ENCODE peak calls at places on chromosomes 12 and 14, in four cellular contexts. B is H9, K is thoracic aorta, F is psoas muscle. E is an unnamed sample. For H3K27me3, the result is how much of the 10 kb centered on the place peaks cover.

GRCh38 chr12:66623455-66623854 is 55.4 kb downstream of the GRIP1 start:
- DNase-seq in B (no peak), K (no peak), F (no peak), E (no peak)

GRCh38 chr12:6829532-6830220 is 1.5 kb downstream of the P3H3 start:
- DNase-seq in B (peak), K (no peak), F (no peak), E (no peak)

GRCh38 chr12:7137868-7138267 is 7.7 kb downstream of the CLSTN3 start:
- DNase-seq in B (no peak), K (no peak), F (no peak), E (no peak)

GRCh38 chr14:96345669-96346068 is 17.5 kb downstream of the ATG2B start:
- DNase-seq in B (no peak), K (no peak), F (no peak), E (no peak)

GRCh38 chr14:23047042-23047634 is 5.1 kb downstream of the PSMB11 start:
- DNase-seq in B (no peak), K (no peak), F (no peak), E (no peak)

GRCh38 chr12:3453947-3454675 is 36.9 kb upstream of the PRMT8 start:
- DNase-seq in B (peak), K (no peak), F (no peak), E (no peak)

GRCh38 chr12:61362037-61362436 is 898.2 kb upstream of the USP15 start:
- DNase-seq in B (no peak), K (no peak), F (no peak), E (no peak)

GRCh38 chr12:108833355-108833733 is 24.0 kb downstream of the SSH1 start:
- DNase-seq in B (peak), K (no peak), F (peak), E (no peak)

GRCh38 chr12:64528616-64529015 is 76.7 kb downstream of the TBK1 start:
- DNase-seq in B (no peak), K (no peak), F (no peak), E (no peak)

GRCh38 chr12:12881495-12881894 is 9.9 kb upstream of the GPRC5A start:
- DNase-seq in B (no peak), K (no peak), F (no peak), E (no peak)

GRCh38 chr14:79077096-79077495 is 906.9 kb downstream of the NRXN3 start:
- DNase-seq in B (no peak), K (no peak), F (no peak), E (no peak)

GRCh38 chr14:102481791-102482238 is 27.8 kb downstream of the ANKRD9 start:
- DNase-seq in B (no peak), K (no peak), F (no peak), E (no peak)

GRCh38 chr14:77023001-77023996 is 5.2 kb downstream of the IRF2BPL start:
- DNase-seq in B (peak), K (no peak), F (no peak), E (no peak)

GRCh38 chr14:60622210-60622919 is 26.9 kb downstream of the SIX1 start:
- DNase-seq in B (no peak), K (no peak), F (no peak), E (no peak)

GRCh38 chr12:7602287-7602686 is 63.4 kb downstream of the APOBEC1 start:
- DNase-seq in B (no peak), K (no peak), F (no peak), E (no peak)

DNA sequence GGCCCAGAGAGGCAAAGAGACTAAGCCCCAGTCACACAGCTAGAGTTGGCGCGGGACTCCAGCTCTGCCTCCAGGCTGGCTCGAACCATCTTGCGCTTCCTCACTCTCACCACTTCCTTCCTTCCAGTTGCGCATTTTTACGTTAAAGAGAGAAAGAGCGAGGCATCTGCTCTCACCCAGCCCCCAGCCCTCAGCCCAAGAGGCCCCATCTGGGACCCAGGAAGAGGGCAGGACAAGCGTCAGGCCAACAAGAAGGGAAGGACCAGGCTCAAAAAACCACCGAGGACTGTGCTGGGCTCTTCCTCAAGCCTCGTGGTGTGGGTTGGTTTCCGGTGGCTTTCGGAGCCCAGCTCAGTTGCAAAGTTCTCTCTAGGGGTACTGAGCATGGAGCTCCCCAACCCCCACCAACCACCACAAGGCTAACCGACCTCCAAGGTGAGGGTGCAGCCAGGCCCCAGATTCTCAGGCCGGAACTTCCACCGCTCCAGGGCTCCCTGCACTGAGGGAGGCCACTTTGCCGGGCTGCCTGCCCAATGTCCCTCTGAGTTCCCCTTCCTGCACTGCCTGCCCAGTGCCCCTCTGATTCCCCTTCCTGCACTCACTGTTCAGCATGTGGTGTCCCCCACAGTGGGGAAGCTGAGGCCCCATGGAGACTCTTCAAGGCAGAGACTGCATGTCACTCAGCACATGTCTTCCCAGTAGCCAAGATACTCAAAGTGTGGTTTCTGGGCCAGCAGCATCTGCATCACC is 35.9 kb downstream of the TESC start:
- DNase-seq in B (peak), K (no peak), F (no peak), E (no peak)
- H3K27me3 ChIP-seq in B (under half), K (under half), F (under half), E (under half)

GRCh38 chr12:1574863-1575254 is 19.5 kb downstream of the FBXL14 start:
- DNase-seq in B (no peak), K (no peak), F (no peak), E (no peak)

GRCh38 chr12:1575287-1575798 is 19.0 kb downstream of the FBXL14 start:
- DNase-seq in B (no peak), K (no peak), F (no peak), E (no peak)

GRCh38 chr12:1573960-1574862 is 20.2 kb downstream of the FBXL14 start:
- DNase-seq in B (no peak), K (no peak), F (no peak), E (no peak)

GRCh38 chr12:1575799-1576401 is 18.5 kb downstream of the FBXL14 start:
- DNase-seq in B (no peak), K (no peak), F (no peak), E (no peak)

GRCh38 chr12:1576410-1577240 is 17.8 kb downstream of the FBXL14 start:
- DNase-seq in B (no peak), K (no peak), F (no peak), E (no peak)
- TF ChIP-seq CTCF in B (no peak), K (no peak), F (no peak), E (no peak)

GRCh38 chr12:123099556-123100192 is 51.2 kb downstream of the PITPNM2 start:
- DNase-seq in B (no peak), K (no peak), F (no peak), E (no peak)
- H3K27me3 ChIP-seq in B (under half), K (under half), F (under half), E (under half)

DNA sequence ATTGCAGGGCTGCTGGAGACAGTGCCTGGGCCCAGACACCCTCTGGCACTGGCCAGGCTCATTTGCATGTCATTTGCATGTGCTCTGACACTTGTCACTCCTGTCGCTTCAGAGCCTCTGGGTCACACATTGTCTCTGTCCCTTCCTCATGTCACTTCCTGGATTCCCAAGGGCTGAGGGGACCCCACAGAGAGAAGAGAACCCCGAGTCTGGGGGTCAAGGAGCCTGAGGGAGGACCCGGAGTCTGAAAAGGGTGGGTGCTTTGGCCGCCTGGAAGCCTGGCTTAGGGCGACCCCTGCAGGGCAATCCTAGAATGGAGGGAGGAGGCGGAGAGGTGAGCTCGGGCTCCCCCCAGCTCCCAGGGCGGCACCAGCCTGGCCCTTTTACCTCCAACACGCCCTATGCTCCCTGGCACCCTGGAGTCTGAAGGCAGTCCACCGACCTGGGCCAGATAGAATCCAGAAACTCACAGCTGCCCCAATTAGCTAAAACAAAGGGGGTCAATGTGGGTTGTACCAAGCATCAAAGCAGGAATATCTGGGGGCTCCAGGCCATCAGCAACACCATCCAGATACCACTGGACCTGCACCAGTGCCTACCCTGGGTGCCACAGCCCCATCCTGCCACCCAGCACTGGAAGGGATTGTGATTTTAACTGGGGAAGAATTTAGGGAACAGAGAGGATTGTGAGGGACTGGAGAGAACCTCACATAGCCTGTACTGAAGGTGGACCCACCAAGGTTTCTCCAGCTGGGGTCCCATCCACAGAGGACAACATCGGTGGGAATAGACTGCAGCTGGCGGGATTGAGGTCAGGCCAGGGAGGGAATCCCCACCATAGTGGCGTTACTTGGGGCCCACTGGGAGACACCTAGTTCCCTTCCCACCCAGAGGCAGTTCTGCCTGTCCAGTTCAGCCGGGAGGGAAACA is 21.8 kb upstream of the KRT78 start:
- DNase-seq in B (peak), K (no peak), F (peak), E (no peak)
- TF ChIP-seq CTCF in B (peak), K (peak), F (peak), E (peak)

GRCh38 chr14:57617510-57617909 is 123.9 kb upstream of the CCDC198 start:
- DNase-seq in B (peak), K (no peak), F (no peak), E (no peak)

GRCh38 chr14:57609313-57609712 is 115.7 kb upstream of the CCDC198 start:
- DNase-seq in B (no peak), K (no peak), F (no peak), E (no peak)

GRCh38 chr14:57610631-57611030 is 117.0 kb upstream of the CCDC198 start:
- DNase-seq in B (no peak), K (no peak), F (no peak), E (no peak)

GRCh38 chr14:57611555-57612075 is 118.0 kb upstream of the CCDC198 start:
- DNase-seq in B (no peak), K (no peak), F (no peak), E (no peak)
- H3K27me3 ChIP-seq in B (under half), K (under half), F (under half), E (under half)

GRCh38 chr14:64296561-64296960 is 2.4 kb upstream of the ESR2 start:
- DNase-seq in B (no peak), K (no peak), F (no peak), E (no peak)

GRCh38 chr14:64292197-64292596 is 2.0 kb downstream of the ESR2 start:
- DNase-seq in B (no peak), K (no peak), F (no peak), E (no peak)

GRCh38 chr14:64298773-64299172 is 4.6 kb upstream of the ESR2 start:
- DNase-seq in B (no peak), K (no peak), F (no peak), E (no peak)

GRCh38 chr14:64293976-64294671 is at the start of gene ESR2:
- DNase-seq in B (peak), K (no peak), F (peak), E (peak)

DNA sequence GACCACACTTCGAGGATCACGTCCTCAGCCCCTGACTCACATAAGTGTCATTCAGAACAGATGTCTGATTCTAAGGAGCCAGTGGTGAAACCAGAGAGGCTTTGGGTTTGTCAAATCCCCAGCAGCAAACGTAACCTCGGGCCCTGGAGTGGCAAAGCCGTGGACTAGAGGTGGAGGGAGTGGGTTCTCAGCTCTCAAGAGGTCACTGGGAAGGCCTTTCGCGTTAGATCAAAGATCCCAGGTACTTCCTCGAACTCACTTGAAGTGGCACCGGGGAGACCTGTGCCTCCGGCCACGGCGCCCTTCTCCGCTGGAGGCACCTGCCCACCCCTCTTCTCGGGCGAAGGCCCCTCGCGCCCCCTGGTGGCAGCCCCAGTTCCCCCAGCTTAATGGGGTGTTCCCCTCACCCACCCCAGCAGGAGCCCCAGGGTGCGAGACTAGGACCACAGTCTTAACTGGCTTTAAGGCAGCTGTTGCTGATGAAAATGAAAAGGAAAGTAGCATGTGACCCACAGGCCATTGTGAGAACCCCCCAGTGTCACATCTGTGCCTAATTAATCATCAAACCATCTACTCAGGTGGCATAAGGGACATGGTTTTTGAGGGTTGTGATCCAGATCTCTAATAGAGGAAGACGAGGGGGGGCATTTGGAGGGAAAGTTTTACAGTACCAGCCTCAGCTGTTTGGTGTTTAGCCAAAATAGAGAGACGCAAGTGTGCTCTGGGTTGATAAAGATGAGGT is 672 bp upstream of the ESR2 start:
- DNase-seq in B (peak), K (no peak), F (peak), E (peak)
- TF ChIP-seq CTCF in B (peak), K (peak), F (peak), E (peak)

GRCh38 chr12:112577473-112578334 is 159.0 kb downstream of the PTPN11 start:
- DNase-seq in B (peak), K (no peak), F (no peak), E (no peak)

GRCh38 chr12:112574896-112575558 is 156.3 kb downstream of the PTPN11 start:
- DNase-seq in B (no peak), K (no peak), F (no peak), E (no peak)

GRCh38 chr12:112570096-112570495 is 151.3 kb downstream of the PTPN11 start:
- DNase-seq in B (no peak), K (no peak), F (no peak), E (no peak)

GRCh38 chr12:112573151-112573550 is 154.4 kb downstream of the PTPN11 start:
- DNase-seq in B (no peak), K (no peak), F (no peak), E (no peak)

GRCh38 chr12:112575559-112576067 is 156.9 kb downstream of the PTPN11 start:
- DNase-seq in B (no peak), K (no peak), F (no peak), E (no peak)
- H3K27me3 ChIP-seq in B (under half), K (under half), F (under half), E (under half)

GRCh38 chr14:51370758-51371386 is 130.8 kb downstream of the TMX1 start:
- DNase-seq in B (no peak), K (no peak), F (no peak), E (no peak)

GRCh38 chr14:51367600-51367931 is 127.5 kb downstream of the TMX1 start:
- DNase-seq in B (no peak), K (no peak), F (no peak), E (no peak)

GRCh38 chr14:51365241-51365940 is 125.3 kb downstream of the TMX1 start:
- DNase-seq in B (no peak), K (no peak), F (no peak), E (no peak)

GRCh38 chr14:51368721-51369163 is 128.7 kb downstream of the TMX1 start:
- DNase-seq in B (no peak), K (no peak), F (no peak), E (peak)

GRCh38 chr14:51369814-51370213 is 129.8 kb downstream of the TMX1 start:
- DNase-seq in B (no peak), K (no peak), F (no peak), E (no peak)
- TF ChIP-seq CTCF in B (peak), K (no peak), F (peak), E (no peak)

DNA sequence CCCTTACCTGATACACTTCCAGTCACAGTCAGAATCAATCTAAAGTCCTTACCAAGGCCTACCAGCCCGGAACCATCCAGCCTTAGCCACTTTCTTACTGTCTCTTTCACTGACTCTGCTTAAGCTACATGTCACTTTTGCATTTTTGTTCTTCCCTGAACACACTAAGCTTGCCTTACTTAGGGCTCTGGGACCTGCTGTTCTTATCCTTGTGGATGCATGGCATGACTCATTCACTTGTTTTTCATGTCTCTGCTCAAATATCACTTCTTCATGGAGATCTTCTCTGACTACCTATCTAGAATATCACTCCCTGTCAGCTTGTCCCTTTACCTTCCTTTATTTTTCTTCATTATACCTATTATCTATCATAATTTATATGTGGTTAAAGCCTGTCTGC is 65.6 kb upstream of the ZDHHC17 start:
- DNase-seq in B (no peak), K (no peak), F (no peak), E (no peak)
- H3K27me3 ChIP-seq in B (under half), K (under half), F (under half), E (under half)

E was measured in gastrocnemius medialis.